ENCODE peak calls at places on chromosomes 13 and 19, in four cellular contexts. One of them, this sample, is unnamed. For H3K36me3 and H3K27me3, the result is how much of the 10 kb centered on the place peaks cover.

GRCh38 chr13:33119886-33120543 is 103.8 kb downstream of the KL start:
- DNase-seq in left lung: no peak
- DNase-seq in IMR-90: peak
- DNase-seq in PC-9: peak
- DNase-seq in this sample: no peak

GRCh38 chr19:34096020-34096915 is 76.0 kb upstream of the LSM14A start:
- DNase-seq in left lung: no peak
- DNase-seq in IMR-90: peak
- DNase-seq in PC-9: peak
- DNase-seq in this sample: peak

GRCh38 chr13:29591310-29591709 is 4.2 kb downstream of the SLC7A1 start:
- DNase-seq in left lung: no peak
- DNase-seq in IMR-90: peak
- DNase-seq in PC-9: no peak
- DNase-seq in this sample: no peak

GRCh38 chr19:27745978-27746542 is 1466.9 kb downstream of the UQCRFS1 start:
- DNase-seq in left lung: no peak
- DNase-seq in IMR-90: no peak
- DNase-seq in PC-9: no peak
- DNase-seq in this sample: no peak

GRCh38 chr19:40413291-40413994 is at the start of gene PRX:
- DNase-seq in left lung: no peak
- DNase-seq in IMR-90: no peak
- DNase-seq in PC-9: no peak
- DNase-seq in this sample: no peak

GRCh38 chr13:50198508-50198907 is 183.3 kb downstream of the KCNRG start:
- DNase-seq in left lung: no peak
- DNase-seq in IMR-90: peak
- DNase-seq in PC-9: no peak
- DNase-seq in this sample: no peak

GRCh38 chr13:33015791-33016323 is 366 bp upstream of the KL start:
- DNase-seq in left lung: no peak
- DNase-seq in IMR-90: no peak
- DNase-seq in PC-9: no peak
- DNase-seq in this sample: no peak

GRCh38 chr19:46919324-46919723 is 58.5 kb downstream of the ARHGAP35 start:
- DNase-seq in left lung: no peak
- DNase-seq in IMR-90: peak
- DNase-seq in PC-9: peak
- DNase-seq in this sample: peak

GRCh38 chr19:44741841-44742352 is 6.6 kb upstream of the BCL3 start:
- DNase-seq in left lung: peak
- DNase-seq in IMR-90: peak
- DNase-seq in PC-9: peak
- DNase-seq in this sample: peak

GRCh38 chr13:98851276-98851675 is 98.8 kb upstream of the SLC15A1 start:
- DNase-seq in left lung: no peak
- DNase-seq in IMR-90: no peak
- DNase-seq in PC-9: no peak
- DNase-seq in this sample: no peak

GRCh38 chr19:38905620-38906019 is 5.9 kb downstream of the NFKBIB start:
- DNase-seq in left lung: no peak
- DNase-seq in IMR-90: no peak
- DNase-seq in PC-9: no peak
- DNase-seq in this sample: no peak

GRCh38 chr19:47438793-47439220 is 19.5 kb upstream of the MEIS3 start:
- DNase-seq in left lung: no peak
- DNase-seq in IMR-90: no peak
- DNase-seq in PC-9: peak
- DNase-seq in this sample: no peak

GRCh38 chr19:38989066-38989605 is 13.6 kb upstream of the FBXO17 start:
- DNase-seq in left lung: no peak
- DNase-seq in IMR-90: no peak
- DNase-seq in PC-9: peak
- DNase-seq in this sample: no peak

GRCh38 chr13:112074139-112074710 is 7.3 kb downstream of the SOX1 start:
- DNase-seq in left lung: no peak
- DNase-seq in IMR-90: no peak
- DNase-seq in PC-9: no peak
- DNase-seq in this sample: no peak

GRCh38 chr13:112077729-112078128 is 10.8 kb downstream of the SOX1 start:
- DNase-seq in left lung: no peak
- DNase-seq in IMR-90: no peak
- DNase-seq in PC-9: no peak
- DNase-seq in this sample: no peak

GRCh38 chr13:112079696-112080095 is 12.7 kb downstream of the SOX1 start:
- DNase-seq in left lung: no peak
- DNase-seq in IMR-90: no peak
- DNase-seq in PC-9: no peak
- DNase-seq in this sample: no peak

GRCh38 chr13:112078216-112078615 is 11.3 kb downstream of the SOX1 start:
- DNase-seq in left lung: no peak
- DNase-seq in IMR-90: no peak
- DNase-seq in PC-9: no peak
- DNase-seq in this sample: no peak

DNA sequence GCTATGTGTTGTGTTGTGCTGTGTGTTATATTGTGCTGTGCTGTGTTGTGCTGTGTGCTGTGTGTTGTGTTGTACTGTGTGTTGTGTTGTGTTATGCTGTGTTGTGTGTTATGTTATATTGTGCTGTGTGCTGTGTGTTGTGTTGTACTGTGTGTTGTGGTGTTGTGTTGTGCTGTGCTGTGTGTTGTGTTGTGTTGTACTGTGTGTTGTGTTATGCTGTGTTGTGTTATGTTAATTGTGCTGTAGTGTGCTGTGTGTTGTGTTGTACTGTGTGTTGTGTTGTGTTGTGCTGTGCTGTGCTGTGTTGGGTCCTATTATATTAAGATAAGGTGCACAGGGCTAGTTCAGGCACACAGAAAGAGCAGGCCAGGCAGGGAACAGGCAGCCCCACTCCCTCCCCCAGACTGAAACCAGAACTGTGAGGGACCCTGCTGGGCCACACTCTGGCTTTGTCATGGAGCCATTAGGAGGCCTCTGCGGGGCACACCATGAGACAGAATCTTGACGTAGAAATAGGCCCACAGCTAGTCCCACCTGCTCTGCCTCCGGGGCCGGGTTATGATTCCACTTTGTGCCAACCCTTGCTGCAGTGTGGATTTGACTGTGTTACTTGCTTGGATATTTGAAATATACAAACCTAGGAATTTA is 12.1 kb downstream of the SOX1 start:
- DNase-seq in left lung: no peak
- DNase-seq in IMR-90: no peak
- DNase-seq in PC-9: peak
- DNase-seq in this sample: no peak
- H3K4me3 ChIP-seq in left lung: no peak
- H3K4me3 ChIP-seq in IMR-90: no peak
- H3K4me3 ChIP-seq in PC-9: no peak
- H3K4me3 ChIP-seq in this sample: no peak

GRCh38 chr13:114259974-114260373 is 21.4 kb upstream of the UPF3A start:
- DNase-seq in left lung: no peak
- DNase-seq in IMR-90: no peak
- DNase-seq in PC-9: no peak
- DNase-seq in this sample: no peak

GRCh38 chr13:114258589-114258988 is 22.8 kb upstream of the UPF3A start:
- DNase-seq in left lung: no peak
- DNase-seq in IMR-90: no peak
- DNase-seq in PC-9: no peak
- DNase-seq in this sample: no peak

GRCh38 chr13:114261328-114261965 is 20.0 kb upstream of the UPF3A start:
- DNase-seq in left lung: no peak
- DNase-seq in IMR-90: no peak
- DNase-seq in PC-9: no peak
- DNase-seq in this sample: no peak

GRCh38 chr13:114260818-114261217 is 20.6 kb upstream of the UPF3A start:
- DNase-seq in left lung: no peak
- DNase-seq in IMR-90: no peak
- DNase-seq in PC-9: no peak
- DNase-seq in this sample: no peak

GRCh38 chr13:114259374-114259773 is 22.0 kb upstream of the UPF3A start:
- DNase-seq in left lung: no peak
- DNase-seq in IMR-90: no peak
- DNase-seq in PC-9: no peak
- DNase-seq in this sample: no peak
- H3K36me3 ChIP-seq in left lung: under half
- H3K36me3 ChIP-seq in IMR-90: under half
- H3K36me3 ChIP-seq in PC-9: half or more
- H3K36me3 ChIP-seq in this sample: under half

GRCh38 chr13:20178156-20178555 is 14.6 kb downstream of the GJB2 start:
- DNase-seq in left lung: no peak
- DNase-seq in IMR-90: no peak
- DNase-seq in PC-9: no peak
- DNase-seq in this sample: no peak
- H3K27me3 ChIP-seq in left lung: half or more
- H3K27me3 ChIP-seq in IMR-90: under half
- H3K27me3 ChIP-seq in PC-9: under half
- H3K27me3 ChIP-seq in this sample: under half

GRCh38 chr13:108494991-108495661 is 134.3 kb upstream of the MYO16 start:
- DNase-seq in left lung: no peak
- DNase-seq in IMR-90: no peak
- DNase-seq in PC-9: no peak
- DNase-seq in this sample: no peak

GRCh38 chr13:108495686-108496363 is 133.6 kb upstream of the MYO16 start:
- DNase-seq in left lung: no peak
- DNase-seq in IMR-90: no peak
- DNase-seq in PC-9: no peak
- DNase-seq in this sample: no peak

DNA sequence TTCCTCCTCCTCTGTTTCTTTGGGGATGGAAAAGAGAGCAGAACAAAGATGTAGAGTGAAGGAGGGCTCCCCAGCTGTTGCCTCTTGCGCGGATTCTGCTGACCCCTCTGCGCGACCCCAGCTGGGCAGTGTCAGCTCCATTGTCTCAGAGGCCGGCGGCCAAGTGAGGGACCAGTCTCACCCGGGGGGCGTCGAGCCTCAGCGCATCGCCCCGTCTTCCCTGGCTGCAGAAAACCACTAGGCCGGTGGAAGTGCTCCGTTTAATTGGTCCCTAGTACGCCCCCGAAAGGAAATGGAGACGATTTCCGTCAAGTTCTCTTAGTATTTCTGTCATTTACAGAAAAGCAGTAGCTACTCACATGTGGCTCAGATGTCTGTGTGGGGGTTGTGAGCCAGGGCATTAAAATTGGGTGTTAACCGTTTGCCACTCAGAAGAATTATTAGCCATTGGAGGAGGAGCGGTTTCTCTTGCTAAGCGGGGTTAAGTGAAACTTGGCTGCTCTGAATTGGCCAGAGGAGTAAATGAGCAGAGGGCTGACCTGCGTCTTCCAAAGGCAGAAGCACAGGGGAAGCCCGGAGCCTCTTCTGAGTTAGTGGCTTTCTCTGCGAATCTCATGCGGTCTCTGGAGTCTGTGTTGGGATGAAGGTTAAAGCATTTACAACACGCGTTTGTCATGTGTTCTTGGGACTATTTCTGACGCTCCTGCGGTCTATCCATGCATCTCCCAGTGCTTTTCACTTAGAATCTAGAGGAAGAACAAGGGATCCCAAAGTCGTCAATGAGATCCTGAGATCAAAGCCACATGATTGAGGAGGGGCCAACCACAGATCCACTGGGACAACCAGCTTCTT is 132.8 kb upstream of the MYO16 start:
- DNase-seq in left lung: no peak
- DNase-seq in IMR-90: no peak
- DNase-seq in PC-9: no peak
- DNase-seq in this sample: no peak
- H3K4me3 ChIP-seq in left lung: peak
- H3K4me3 ChIP-seq in IMR-90: no peak
- H3K4me3 ChIP-seq in PC-9: no peak
- H3K4me3 ChIP-seq in this sample: peak

DNA sequence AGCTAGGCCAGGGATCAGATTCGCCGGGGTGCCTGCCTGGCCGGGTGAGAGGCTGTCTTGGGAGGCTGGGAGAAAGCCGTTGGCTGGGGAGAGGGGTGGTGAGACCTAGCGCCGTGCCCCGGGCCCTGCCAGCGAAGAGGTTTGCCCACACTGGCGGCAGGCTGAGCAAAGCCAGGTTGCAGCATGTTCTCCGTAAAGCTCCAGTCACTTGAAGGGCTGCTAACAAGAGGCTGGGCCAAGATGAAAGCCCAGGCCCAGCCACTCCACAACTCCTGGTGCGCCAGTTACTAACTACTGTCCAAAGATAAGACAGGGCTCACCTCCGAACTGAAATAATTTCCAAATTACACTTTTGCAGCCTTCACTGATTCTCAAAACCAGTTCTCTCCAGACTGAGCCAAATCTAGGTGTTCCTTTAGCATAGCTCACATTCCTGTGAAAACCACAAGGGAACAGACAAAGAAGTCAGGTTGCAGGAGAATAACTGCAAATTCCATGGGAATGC is 16.3 kb downstream of the ELAVL1 start:
- DNase-seq in left lung: peak
- DNase-seq in IMR-90: no peak
- DNase-seq in PC-9: peak
- DNase-seq in this sample: peak
- H3K36me3 ChIP-seq in left lung: under half
- H3K36me3 ChIP-seq in IMR-90: under half
- H3K36me3 ChIP-seq in PC-9: under half
- H3K36me3 ChIP-seq in this sample: under half

This sample was measured in kidney epithelial cell.